ENCODE peak calls at places on chromosomes 13 and 19, in four cellular contexts. G is IMR-90, K is neuronal stem cell, H is mesenchymal stem cell. R is an unnamed sample.

GRCh38 chr19:39212377-39212742 is 8.3 kb upstream of the SYCN start:
- DNase-seq in H (peak; percentile 11), K (no peak), G (no peak), R (peak; percentile 70)

GRCh38 chr19:39160523-39160861 is 34.9 kb downstream of the PAK4 start:
- DNase-seq in H (peak; percentile 55), G (peak; percentile 72), K (no peak), R (no peak)

GRCh38 chr13:38921081-38921480 is 69.5 kb downstream of the STOML3 start:
- DNase-seq in G (no peak), K (no peak), H (no peak), R (no peak)

GRCh38 chr13:23671902-23672301 is 101.7 kb downstream of the TNFRSF19 start:
- DNase-seq in K (no peak), H (peak; percentile 76), G (peak; percentile 95), R (no peak)

GRCh38 chr19:46571495-46571894 is 29.6 kb upstream of the CALM3 start:
- DNase-seq in G (no peak), K (no peak), H (peak; percentile 36), R (peak; percentile 85)

GRCh38 chr19:51514866-51515481 is 13.4 kb upstream of the SIGLEC12 start:
- DNase-seq in H (peak; percentile 52), K (peak; percentile 23), G (peak; percentile 48), R (no peak)

GRCh38 chr13:25963681-25964080 is 88.1 kb downstream of the SHISA2 start:
- DNase-seq in H (peak; percentile 44), K (no peak), G (no peak), R (no peak)

GRCh38 chr13:51269039-51269438 is 46.8 kb downstream of the FAM124A start:
- DNase-seq in K (no peak), H (peak; percentile 53), G (peak; percentile 26), R (peak; percentile 3)

GRCh38 chr19:47699360-47699917 is 13.8 kb upstream of the EHD2 start:
- DNase-seq in G (peak; percentile 34), K (peak; percentile 37), H (peak; percentile 57), R (peak; percentile 82)

GRCh38 chr19:46015961-46016425 is 6.9 kb downstream of the PGLYRP1 start:
- DNase-seq in G (no peak), K (no peak), H (no peak), R (no peak)

GRCh38 chr19:50718255-50719118 is 1.1 kb downstream of the SHANK1 start:
- DNase-seq in K (peak; percentile 48), G (no peak), H (no peak), R (no peak)

GRCh38 chr19:42292042-42292960 is 9.6 kb upstream of the PRR19 start:
- DNase-seq in H (no peak), K (no peak), G (no peak), R (no peak)

GRCh38 chr13:30443957-30444404 is 21.7 kb downstream of the UBE2L5 start:
- DNase-seq in K (no peak), H (no peak), G (no peak), R (no peak)

GRCh38 chr19:53824134-53824611 is at the start of gene NLRP12:
- DNase-seq in G (no peak), K (no peak), H (no peak), R (no peak)

GRCh38 chr19:49430678-49431329 is 5.6 kb downstream of the GFY start:
- DNase-seq in K (no peak), H (no peak), G (no peak), R (no peak)

GRCh38 chr13:114310961-114311360 is 3.3 kb upstream of the CHAMP1 start:
- DNase-seq in K (no peak), H (peak; percentile 16), G (peak; percentile 75), R (no peak)

GRCh38 chr13:51541037-51541436 is 43.2 kb upstream of the WDFY2 start:
- DNase-seq in H (no peak), G (no peak), K (no peak), R (no peak)

GRCh38 chr19:23541991-23542390 is 145.0 kb downstream of the ZNF675 start:
- DNase-seq in H (no peak), G (no peak), K (no peak), R (no peak)
- H2BK15ac ChIP-seq in H (no peak overlapping the region), G (no peak overlapping the region), K (no peak overlapping the region), R (no peak overlapping the region)

GRCh38 chr13:40460116-40460515 is 206.3 kb downstream of the FOXO1 start:
- DNase-seq in K (no peak), G (no peak), H (no peak), R (no peak)
- H3K14ac ChIP-seq in K (no peak overlapping the region), G (no peak overlapping the region), H (no peak overlapping the region), R (no peak overlapping the region)

GRCh38 chr19:12913871-12914690 is 5.0 kb downstream of the SYCE2 start:
- DNase-seq in K (no peak), H (no peak), G (no peak), R (no peak)
- H2BK15ac ChIP-seq in K (peak overlapping the region; percentile 59), H (no peak overlapping the region), G (no peak overlapping the region), R (no peak overlapping the region)

DNA sequence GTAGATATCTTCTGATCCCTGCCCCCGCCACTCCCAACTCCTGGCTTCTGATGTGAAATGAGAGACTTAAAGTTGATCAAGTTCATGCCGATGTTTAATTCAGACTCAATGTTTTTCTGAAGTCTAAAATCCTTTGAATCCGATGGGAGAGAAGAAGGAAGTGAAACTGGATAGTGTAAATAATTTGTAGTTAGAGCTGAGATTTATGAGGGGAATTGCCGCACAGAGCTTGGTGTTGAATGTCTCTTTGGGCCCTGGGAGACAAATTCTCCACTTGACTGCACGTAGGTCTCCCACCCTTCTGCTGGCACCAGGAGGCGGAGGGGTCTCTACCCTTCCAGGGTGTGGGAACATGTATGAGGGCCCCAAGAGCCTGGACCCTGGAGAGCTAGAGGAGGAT is 140.9 kb upstream of the SERP2 start:
- DNase-seq in G (no peak), K (no peak), H (peak; percentile 73), R (no peak)
- H3K14ac ChIP-seq in G (no peak overlapping the region), K (no peak overlapping the region), H (no peak overlapping the region), R (no peak overlapping the region)

GRCh38 chr19:5332501-5332900 is 8.1 kb downstream of the PTPRS start:
- DNase-seq in K (no peak), H (no peak), G (no peak), R (no peak)
- H2BK15ac ChIP-seq in K (no peak overlapping the region), H (no peak overlapping the region), G (no peak overlapping the region), R (no peak overlapping the region)

DNA sequence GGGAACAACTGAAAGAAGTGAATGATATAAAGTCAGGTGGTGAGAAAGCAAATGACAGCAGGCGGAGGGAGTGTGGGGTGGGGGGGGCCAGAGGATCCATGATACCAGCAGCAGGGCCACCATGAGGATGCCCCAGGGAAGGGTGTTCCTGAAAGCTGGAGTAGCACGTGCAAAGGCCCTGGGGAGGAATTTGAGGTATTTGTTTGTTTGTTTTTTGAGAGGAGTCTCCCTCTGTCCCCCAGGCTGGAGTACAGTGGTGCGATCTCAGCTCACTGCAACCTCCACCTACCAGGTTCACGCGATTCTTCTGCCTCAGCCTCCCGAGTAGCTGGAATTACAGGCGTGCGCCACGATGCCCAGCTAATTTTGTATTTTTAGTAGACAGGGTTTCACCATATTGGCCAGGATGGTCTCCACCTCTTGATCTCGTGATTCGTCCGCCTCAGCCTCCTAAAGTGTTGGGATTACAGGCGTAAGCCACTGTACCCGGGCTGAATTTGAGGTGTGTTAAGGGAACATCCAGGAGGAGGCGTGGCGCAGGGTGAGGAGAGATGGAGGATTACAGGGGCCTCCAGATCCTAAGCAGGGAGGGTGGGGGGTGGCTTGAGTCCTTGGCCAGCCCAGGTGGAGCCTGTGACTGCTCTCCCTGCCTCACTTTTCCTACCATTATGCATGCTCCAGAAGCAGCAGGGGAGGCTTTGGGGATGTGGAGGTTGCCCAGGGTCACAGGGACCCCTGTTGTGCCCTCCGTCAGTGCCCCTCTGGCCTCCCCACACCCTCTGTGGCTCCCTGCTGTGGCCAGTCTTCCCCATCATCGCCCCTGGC is 12.4 kb upstream of the JUND start:
- DNase-seq in G (no peak), H (no peak), K (no peak), R (no peak)
- H3K14ac ChIP-seq in G (peak overlapping the region; percentile 41), H (no peak overlapping the region), K (peak overlapping the region; percentile 89), R (no peak overlapping the region)

GRCh38 chr13:111363121-111363520 is 42.7 kb downstream of the TEX29 start:
- DNase-seq in G (no peak), H (no peak), K (no peak), R (no peak)

GRCh38 chr13:111359930-111360329 is 39.5 kb downstream of the TEX29 start:
- DNase-seq in H (no peak), G (no peak), K (no peak), R (no peak)

GRCh38 chr13:111360452-111360851 is 40.0 kb downstream of the TEX29 start:
- DNase-seq in K (no peak), G (no peak), H (no peak), R (no peak)

GRCh38 chr13:111361873-111362648 is 41.6 kb downstream of the TEX29 start:
- DNase-seq in H (no peak), K (no peak), G (no peak), R (no peak)

DNA sequence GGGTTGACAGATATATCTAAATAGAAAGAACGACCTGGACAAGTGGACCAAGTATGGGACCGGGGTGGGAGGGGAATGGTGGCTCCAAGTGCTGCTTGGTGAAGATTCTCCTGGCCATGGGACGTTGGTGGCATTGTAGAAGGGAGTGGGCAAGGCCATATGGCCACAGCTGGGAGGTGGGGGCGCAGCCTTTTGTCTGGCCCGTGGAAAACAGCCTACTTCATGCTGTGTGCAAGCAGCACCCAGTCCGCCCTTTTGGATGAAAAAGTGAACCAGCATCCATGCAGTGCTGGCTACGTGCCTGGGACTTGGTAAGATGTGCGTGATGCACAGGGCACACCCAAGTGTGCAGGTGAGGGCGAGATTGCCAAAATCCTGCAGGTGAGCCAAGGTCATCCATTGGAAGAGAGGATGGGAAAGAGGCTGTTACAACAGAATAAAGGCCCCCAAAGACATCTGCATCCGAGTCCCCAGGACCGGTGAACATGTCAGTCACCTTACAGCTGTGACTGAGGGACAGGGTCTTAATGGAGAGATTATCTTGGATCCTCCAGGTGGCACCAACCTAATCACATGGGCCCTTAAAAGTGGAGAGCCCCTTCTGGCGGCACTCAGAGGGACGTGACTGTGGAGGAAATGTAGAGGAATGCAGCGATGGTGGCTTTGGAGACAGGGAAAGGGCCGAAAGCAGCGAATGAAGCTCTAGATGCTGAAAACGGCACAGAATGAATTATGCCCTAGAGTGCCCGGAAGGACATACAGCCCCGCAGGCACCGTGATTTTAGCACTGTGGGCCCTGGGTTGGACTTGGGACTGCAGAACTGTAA is 40.8 kb downstream of the TEX29 start:
- DNase-seq in K (no peak), H (no peak), G (no peak), R (no peak)
- H2BK15ac ChIP-seq in K (no peak overlapping the region), H (no peak overlapping the region), G (no peak overlapping the region), R (no peak overlapping the region)

GRCh38 chr19:10928563-10929401 is at the start of the genes TIMM29 and YIPF2:
- DNase-seq in K (peak; percentile 98), H (peak; percentile 98), G (peak; percentile 98), R (peak; percentile 98)
- H3K14ac ChIP-seq in K (peak within 1 kb of the TSS; percentile 89), H (no peak within 1 kb of the TSS), G (peak within 1 kb of the TSS; percentile 95), R (peak within 1 kb of the TSS; percentile 39)

R was measured in H9.